ENCODE peak calls at places on chromosomes 2 and 18, in six cellular contexts. Z is A549, F is HCT116, Y is SK-N-SH, T is HepG2, Q is GM12878. U is an unnamed sample.
A peak's percentile ranks its signal among the peaks of the same experiment; 100 is the strongest.

GRCh38 chr2:230129343-230129742 is 60.6 kb upstream of the SLC16A14 start:
- DNase-seq in Z (no peak), F (no peak), Y (no peak), T (peak; percentile 77), Q (no peak), U (no peak)

GRCh38 chr18:76943542-76944339 is 121.4 kb downstream of the ZNF236 start:
- DNase-seq in Z (no peak), F (no peak), Y (no peak), T (no peak), Q (no peak), U (no peak)

GRCh38 chr2:197130318-197130717 is 180.3 kb downstream of the ANKRD44 start:
- DNase-seq in Z (no peak), F (no peak), Y (no peak), T (no peak), Q (peak; percentile 77), U (no peak)

GRCh38 chr2:43041661-43042360 is 184.6 kb downstream of the ZFP36L2 start:
- DNase-seq in Z (peak; percentile 84), F (no peak), Y (peak; percentile 82), T (peak; percentile 46), Q (no peak), U (peak; percentile 57)

GRCh38 chr2:187878096-187878495 is 323.9 kb upstream of the TFPI start:
- DNase-seq in Z (no peak), F (no peak), Y (no peak), T (no peak), Q (no peak), U (no peak)

GRCh38 chr2:25700221-25700660 is 26.9 kb upstream of the DTNB start:
- DNase-seq in Z (peak; percentile 55), F (peak; percentile 52), Y (peak; percentile 76), T (peak; percentile 41), Q (no peak), U (peak; percentile 76)

GRCh38 chr2:160353166-160353565 is 140.4 kb downstream of the RBMS1 start:
- DNase-seq in Z (no peak), F (no peak), Y (no peak), T (no peak), Q (no peak), U (no peak)

GRCh38 chr2:219615894-219616293 is 11.5 kb upstream of the SLC4A3 start:
- DNase-seq in Z (no peak), F (no peak), Y (no peak), T (no peak), Q (no peak), U (no peak)

GRCh38 chr18:53944721-53945120 is 279.7 kb downstream of the MBD2 start:
- DNase-seq in Z (no peak), F (no peak), Y (no peak), T (no peak), Q (no peak), U (peak; percentile 60)

GRCh38 chr2:4588606-4589005 is 885.2 kb downstream of the DCDC2C start:
- DNase-seq in Z (no peak), F (no peak), Y (no peak), T (no peak), Q (no peak), U (peak; percentile 0)

GRCh38 chr2:24926220-24926601 is 6.2 kb upstream of the ADCY3 start:
- DNase-seq in Z (no peak), F (no peak), Y (no peak), T (no peak), Q (no peak), U (no peak)

GRCh38 chr2:189302274-189302948 is 122.8 kb upstream of the COL5A2 start:
- DNase-seq in Z (no peak), F (no peak), Y (no peak), T (peak; percentile 5), Q (no peak), U (no peak)
- TF ChIP-seq REST in Z (no peak), F (no peak), Y (no peak), T (no peak), Q (no peak), U (no peak)

GRCh38 chr2:235055891-235056516 is 104.2 kb downstream of the SH3BP4 start:
- DNase-seq in Z (peak; percentile 77), F (peak; percentile 35), Y (no peak), T (peak; percentile 78), Q (no peak), U (peak; percentile 82)
- TF ChIP-seq REST in Z (no peak), F (no peak), Y (no peak), T (no peak), Q (no peak), U (no peak)

GRCh38 chr18:61199131-61199903 is 133.9 kb upstream of the CDH20 start:
- DNase-seq in Z (no peak), F (no peak), Y (no peak), T (no peak), Q (no peak), U (no peak)
- TF ChIP-seq REST in Z (no peak), F (no peak), Y (no peak), T (no peak), Q (no peak), U (no peak)

GRCh38 chr2:192126912-192127311 is 67.8 kb downstream of the TMEFF2 start:
- DNase-seq in Z (no peak), F (no peak), Y (no peak), T (no peak), Q (no peak), U (no peak)
- TF ChIP-seq REST in Z (no peak), F (no peak), Y (no peak), T (no peak), Q (no peak), U (no peak)

GRCh38 chr2:44934024-44934423 is 7.5 kb upstream of the SIX3 start:
- DNase-seq in Z (no peak), F (no peak), Y (peak; percentile 89), T (no peak), Q (no peak), U (peak; percentile 90)

GRCh38 chr2:44935854-44936185 is 5.7 kb upstream of the SIX3 start:
- DNase-seq in Z (no peak), F (no peak), Y (peak; percentile 83), T (no peak), Q (no peak), U (no peak)

GRCh38 chr2:44934521-44934961 is 7.0 kb upstream of the SIX3 start:
- DNase-seq in Z (no peak), F (no peak), Y (peak; percentile 83), T (no peak), Q (no peak), U (peak; percentile 65)

GRCh38 chr2:44936275-44936674 is 5.2 kb upstream of the SIX3 start:
- DNase-seq in Z (no peak), F (no peak), Y (no peak), T (no peak), Q (no peak), U (no peak)

GRCh38 chr2:44934962-44935853 is 6.3 kb upstream of the SIX3 start:
- DNase-seq in Z (no peak), F (no peak), Y (peak; percentile 80), T (peak; percentile 23), Q (no peak), U (peak; percentile 77)
- TF ChIP-seq REST in Z (no peak), F (no peak), Y (no peak), T (no peak), Q (no peak), U (no peak)

GRCh38 chr2:143928613-143929012 is 591.3 kb downstream of the ZEB2 start:
- DNase-seq in Z (no peak), F (no peak), Y (no peak), T (no peak), Q (no peak), U (no peak)

GRCh38 chr2:143928184-143928583 is 591.7 kb downstream of the ZEB2 start:
- DNase-seq in Z (no peak), F (no peak), Y (no peak), T (no peak), Q (no peak), U (no peak)

GRCh38 chr2:143934170-143934912 is 585.6 kb downstream of the ZEB2 start:
- DNase-seq in Z (no peak), F (no peak), Y (no peak), T (no peak), Q (no peak), U (peak; percentile 52)

GRCh38 chr2:143934913-143935310 is 585.0 kb downstream of the ZEB2 start:
- DNase-seq in Z (no peak), F (no peak), Y (no peak), T (no peak), Q (no peak), U (no peak)

DNA sequence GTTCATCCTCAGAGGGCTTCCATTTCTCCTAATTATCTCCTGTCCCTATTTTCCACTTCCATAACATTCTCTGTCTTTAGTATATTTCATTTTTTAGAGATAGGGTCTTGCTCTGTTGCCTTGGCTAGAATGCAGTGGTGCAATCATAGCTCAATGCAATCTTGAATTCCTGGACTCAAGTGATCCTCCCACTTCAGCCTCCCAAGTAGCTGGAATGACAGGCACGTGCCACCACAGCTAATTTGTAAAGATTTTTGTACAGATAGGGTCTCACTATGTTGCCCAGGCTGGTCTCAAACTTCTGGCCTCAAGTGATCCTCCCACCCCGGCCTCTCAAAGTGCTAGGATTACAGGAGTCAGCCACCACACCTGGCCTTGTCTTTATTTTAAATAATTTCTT is 589.0 kb downstream of the ZEB2 start:
- DNase-seq in Z (no peak), F (no peak), Y (no peak), T (no peak), Q (no peak), U (no peak)
- TF ChIP-seq REST in Z (no peak), F (no peak), Y (no peak), T (no peak), Q (no peak), U (no peak)

GRCh38 chr2:8454797-8455196 is 227.1 kb upstream of the ID2 start:
- DNase-seq in Z (no peak), F (no peak), Y (no peak), T (no peak), Q (no peak), U (no peak)
- TF ChIP-seq REST in Z (no peak), F (no peak), Y (no peak), T (no peak), Q (no peak), U (no peak)

DNA sequence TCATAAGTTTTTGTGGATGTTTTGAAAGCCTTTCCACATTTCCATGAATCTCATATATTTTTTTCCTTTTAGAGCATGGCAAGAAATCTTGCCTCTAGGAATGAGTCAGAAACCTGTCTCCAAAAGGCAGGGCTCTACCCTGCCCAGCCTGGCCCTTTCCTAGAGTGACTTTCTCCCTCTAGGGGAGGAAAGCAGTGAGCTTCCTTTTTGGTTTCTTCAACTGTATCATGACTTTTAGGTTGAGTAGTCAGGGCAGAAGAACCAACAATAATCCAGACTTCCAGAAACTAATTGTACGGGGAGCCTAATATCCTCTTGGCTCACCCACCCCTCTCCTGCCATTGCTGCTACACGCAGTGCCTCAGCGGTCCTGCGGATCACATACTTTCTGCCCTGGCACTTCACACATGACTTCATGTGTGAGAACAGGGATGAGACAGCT is 300.3 kb downstream of the AGPS start:
- DNase-seq in Z (peak; percentile 46), F (no peak), Y (no peak), T (no peak), Q (no peak), U (peak; percentile 42)
- TF ChIP-seq REST in Z (no peak), F (no peak), Y (no peak), T (no peak), Q (no peak), U (no peak)

U was measured in GM23338.